ENCODE peak calls at places on chromosomes 16 and 17, in six cellular contexts. C, E, D, X, P and Y are unnamed samples.
A peak's percentile ranks its signal among the peaks of the same experiment; 100 is the strongest.

GRCh38 chr17:74455025-74455585 is 11.3 kb upstream of the CD300A start:
- DNase-seq in C (no peak), E (no peak), D (no peak), X (no peak), P (no peak), Y (no peak)

GRCh38 chr16:88912556-88912955 is 46.1 kb upstream of the PABPN1L start:
- DNase-seq in C (no peak), E (no peak), D (no peak), X (no peak), P (no peak), Y (no peak)

GRCh38 chr16:3971261-3971660 is 90.7 kb upstream of the CREBBP start:
- DNase-seq in C (peak; percentile 13), E (no peak), D (no peak), X (peak; percentile 92), P (no peak), Y (peak; percentile 50)

GRCh38 chr17:1590031-1590746 is 27.6 kb upstream of the PITPNA start:
- DNase-seq in C (peak; percentile 95), E (peak; percentile 82), D (no peak), X (peak; percentile 94), P (peak; percentile 94), Y (peak; percentile 81)

GRCh38 chr17:56675876-56676660 is 82.6 kb downstream of the NOG start:
- DNase-seq in C (no peak), E (no peak), D (no peak), X (no peak), P (no peak), Y (no peak)

GRCh38 chr16:22220076-22220453 is 14.0 kb downstream of the EEF2K start:
- DNase-seq in C (peak; percentile 84), E (no peak), D (peak; percentile 87), X (peak; percentile 61), P (no peak), Y (no peak)

GRCh38 chr16:12752159-12752558 is 51.5 kb downstream of the CPPED1 start:
- DNase-seq in C (no peak), E (no peak), D (no peak), X (no peak), P (no peak), Y (no peak)

GRCh38 chr17:29661220-29661619 is 38.5 kb upstream of the CORO6 start:
- DNase-seq in C (no peak), E (no peak), D (no peak), X (no peak), P (no peak), Y (no peak)

GRCh38 chr16:2775765-2776499 is 1.1 kb downstream of the ELOB start:
- DNase-seq in C (no peak), E (peak; percentile 21), D (no peak), X (no peak), P (no peak), Y (no peak)

GRCh38 chr16:71474864-71475263 is 12.8 kb upstream of the ZNF23 start:
- DNase-seq in C (no peak), E (no peak), D (no peak), X (peak; percentile 81), P (no peak), Y (peak; percentile 66)

GRCh38 chr17:15194859-15195277 is 70.3 kb downstream of the PMP22 start:
- DNase-seq in C (no peak), E (no peak), D (no peak), X (peak; percentile 55), P (no peak), Y (peak; percentile 15)

GRCh38 chr17:78144146-78144719 is 2.0 kb upstream of the C17orf99 start:
- DNase-seq in C (peak; percentile 84), E (peak; percentile 92), D (peak; percentile 94), X (peak; percentile 77), P (peak; percentile 90), Y (no peak)

GRCh38 chr17:39668141-39668924 is at the start of gene PNMT:
- DNase-seq in C (peak; percentile 90), E (peak; percentile 80), D (peak; percentile 89), X (peak; percentile 62), P (peak; percentile 80), Y (peak; percentile 43)

GRCh38 chr17:54992797-54993639 is 24.5 kb downstream of the STXBP4 start:
- DNase-seq in C (no peak), E (no peak), D (no peak), X (peak; percentile 53), P (no peak), Y (no peak)

GRCh38 chr17:70060415-70060814 is 14.6 kb upstream of the KCNJ16 start:
- DNase-seq in C (no peak), E (no peak), D (no peak), X (no peak), P (no peak), Y (no peak)

GRCh38 chr17:21218101-21218500 is 4.1 kb upstream of the TMEM11 start:
- DNase-seq in C (no peak), E (no peak), D (no peak), X (no peak), P (no peak), Y (no peak)

GRCh38 chr16:76428858-76429257 is 151.7 kb downstream of the CNTNAP4 start:
- DNase-seq in C (no peak), E (no peak), D (no peak), X (peak; percentile 38), P (no peak), Y (no peak)

GRCh38 chr16:4306439-4307214 is 9.2 kb upstream of the GLIS2 start:
- DNase-seq in C (no peak), E (no peak), D (peak; percentile 80), X (no peak), P (no peak), Y (no peak)

DNA sequence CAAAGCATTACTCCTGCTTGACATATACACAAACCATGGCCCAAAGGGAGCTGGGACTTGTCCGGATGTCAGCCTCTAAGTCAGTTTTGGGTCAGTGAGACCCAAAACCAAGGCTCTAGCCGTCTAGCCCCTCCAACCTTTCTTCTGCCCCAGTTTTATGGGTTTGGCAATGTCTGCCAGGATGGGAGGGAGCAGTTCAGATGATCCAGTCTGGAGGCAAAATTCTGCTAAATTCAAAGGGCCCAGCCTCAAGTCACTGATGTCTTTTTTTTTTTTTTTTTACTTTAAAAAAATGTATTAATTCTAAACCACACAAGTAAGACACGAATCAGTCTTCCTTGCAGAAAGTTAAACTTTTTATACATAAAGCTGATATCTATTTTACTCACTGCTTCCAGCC is 8.6 kb downstream of the NLRC5 start:
- DNase-seq in C (no peak), E (no peak), D (no peak), X (no peak), P (no peak), Y (no peak)
- H3K4me1 ChIP-seq in C (no peaks in the 10 kb centered on the region), E (no peaks in the 10 kb centered on the region), D (no peaks in the 10 kb centered on the region), X (peaks cover 5% of the 10 kb centered on the region), P (peaks cover 26% of the 10 kb centered on the region), Y (peaks cover 28% of the 10 kb centered on the region)

DNA sequence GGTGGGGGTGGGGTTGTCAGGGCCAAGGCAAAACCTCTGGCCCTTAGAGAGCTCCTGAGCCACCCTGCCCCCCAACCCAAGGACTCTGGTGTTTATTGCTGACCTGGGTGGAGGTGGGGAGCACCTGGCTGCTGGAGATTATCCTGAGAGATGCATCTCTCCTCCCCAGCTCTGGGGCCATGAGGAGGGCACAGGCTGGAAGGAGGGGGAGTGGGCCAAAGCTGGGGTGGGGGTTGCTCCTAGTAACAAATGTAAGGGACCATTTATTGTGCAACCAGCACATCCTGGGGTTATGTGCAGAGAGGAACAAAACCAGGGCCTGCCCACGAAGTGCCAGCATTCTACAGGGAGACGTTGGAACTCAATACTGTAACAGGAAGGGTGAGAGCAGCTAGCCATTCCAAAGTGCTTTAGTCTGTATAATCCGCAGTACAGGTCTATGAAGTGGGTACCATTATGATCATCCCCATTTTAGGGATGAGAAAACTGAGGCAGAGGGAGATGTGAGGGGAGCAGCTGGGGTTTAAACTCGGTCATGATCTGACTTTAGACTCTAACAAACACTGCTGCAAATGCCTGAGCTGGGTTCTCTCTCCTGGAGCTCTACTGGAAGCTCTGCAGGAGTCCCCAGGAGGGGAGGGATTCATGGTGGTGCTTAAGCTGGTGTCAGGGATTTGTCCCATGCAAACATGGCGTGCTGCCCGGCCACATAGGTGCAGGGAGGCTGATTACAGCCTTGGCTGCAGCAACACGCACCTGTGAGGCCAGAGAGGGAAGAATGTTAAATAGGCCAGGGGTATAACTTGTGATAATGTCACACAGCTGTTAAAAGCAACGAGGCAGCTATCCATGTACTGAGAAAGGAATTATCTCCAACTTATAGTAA is 1.3 kb upstream of the RHBDF2 start:
- DNase-seq in C (no peak), E (no peak), D (no peak), X (no peak), P (no peak), Y (no peak)
- H3K4me1 ChIP-seq in C (peaks cover 33% of the 10 kb centered on the region), E (peaks cover 1% of the 10 kb centered on the region), D (peaks cover 20% of the 10 kb centered on the region), X (peaks cover 36% of the 10 kb centered on the region), P (peaks cover 52% of the 10 kb centered on the region), Y (peaks cover 46% of the 10 kb centered on the region)

GRCh38 chr16:48608871-48609452 is 1.0 kb downstream of the N4BP1 start:
- DNase-seq in C (no peak), E (no peak), D (no peak), X (no peak), P (no peak), Y (peak; percentile 48)

GRCh38 chr16:48609453-48610023 is 442 bp downstream of the N4BP1 start:
- DNase-seq in C (peak; percentile 87), E (peak; percentile 72), D (peak; percentile 92), X (peak; percentile 63), P (peak; percentile 79), Y (peak; percentile 52)

GRCh38 chr16:48608452-48608851 is 1.5 kb downstream of the N4BP1 start:
- DNase-seq in C (no peak), E (no peak), D (no peak), X (peak; percentile 24), P (no peak), Y (no peak)

GRCh38 chr16:48605518-48606110 is 4.4 kb downstream of the N4BP1 start:
- DNase-seq in C (peak; percentile 70), E (no peak), D (no peak), X (no peak), P (no peak), Y (no peak)

DNA sequence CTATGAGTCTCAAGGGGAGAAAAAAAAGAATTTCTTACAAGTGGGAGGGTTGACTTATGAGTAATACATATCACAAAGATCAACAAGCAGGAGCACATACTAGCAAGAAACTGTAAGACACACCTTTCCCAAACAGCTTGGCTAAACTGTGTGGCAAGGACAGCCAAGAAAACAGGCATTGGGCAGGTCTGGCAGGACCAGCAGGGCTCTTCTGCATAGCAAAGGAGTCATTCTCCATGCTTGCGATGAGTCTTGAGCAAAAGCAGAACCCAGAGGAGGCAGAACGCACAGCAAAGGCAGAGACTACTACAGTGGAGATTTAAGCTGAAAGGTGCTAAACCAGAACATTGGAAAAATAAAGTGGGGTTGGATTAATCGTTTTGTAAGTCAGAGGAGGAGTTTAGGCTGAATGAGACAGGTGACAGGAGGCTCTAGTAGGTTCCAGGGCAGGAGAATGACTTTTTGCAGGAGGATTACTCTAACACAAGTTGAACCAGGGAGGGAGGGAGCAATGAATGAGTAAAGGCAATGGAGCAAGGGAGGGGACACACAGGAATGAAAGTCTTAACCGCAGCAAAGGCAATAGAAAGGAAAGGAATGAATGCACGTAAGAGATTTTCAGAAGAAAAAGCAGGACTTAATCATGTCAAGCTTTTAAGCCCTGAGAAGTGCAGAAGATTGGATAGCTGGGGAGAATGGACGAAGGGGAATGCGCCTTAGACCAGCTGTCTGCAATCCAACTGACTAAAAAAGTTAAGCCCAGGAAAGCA is 2.7 kb downstream of the N4BP1 start:
- DNase-seq in C (no peak), E (no peak), D (no peak), X (peak; percentile 24), P (no peak), Y (no peak)
- H3K4me1 ChIP-seq in C (peaks cover 67% of the 10 kb centered on the region), E (no peaks in the 10 kb centered on the region), D (peaks cover 12% of the 10 kb centered on the region), X (peaks cover 16% of the 10 kb centered on the region), P (peaks cover 51% of the 10 kb centered on the region), Y (peaks cover 20% of the 10 kb centered on the region)

GRCh38 chr17:68317458-68317857 is 26.2 kb downstream of the ARSG start:
- DNase-seq in C (no peak), E (no peak), D (no peak), X (no peak), P (no peak), Y (no peak)
- H3K4me1 ChIP-seq in C (peaks cover 34% of the 10 kb centered on the region), E (no peaks in the 10 kb centered on the region), D (no peaks in the 10 kb centered on the region), X (peaks cover 8% of the 10 kb centered on the region), P (no peaks in the 10 kb centered on the region), Y (peaks cover 8% of the 10 kb centered on the region)